ENCODE peak calls at places on chromosomes 16 and 17, in seven cellular contexts. F is MCF 10A; Q is cardiac muscle cell; N is activated T-cell treated with anti-CD3 and anti-CD28 coated beads for 4 hours; X is activated naive CD4-positive, alpha-beta T cell; P is iPS-NIHi11; S is B cell. B is an unnamed sample.

GRCh38 chr16:58264961-58265479 is 29.8 kb downstream of the PRSS54 start:
- DNase-seq in S (no peak), F (peak), Q (peak), X (no peak), P (no peak), N (no peak), B (no peak)

GRCh38 chr16:10756574-10756973 is 12.9 kb downstream of the NUBP1 start:
- DNase-seq in Q (peak), S (no peak), P (no peak), F (no peak), N (no peak), X (no peak), B (no peak)

GRCh38 chr16:89315791-89316581 is 98.5 kb downstream of the ZNF778 start:
- DNase-seq in S (peak), P (no peak), Q (peak), N (peak), F (peak), X (peak), B (no peak)

GRCh38 chr17:41784207-41784744 is 2.2 kb downstream of the JUP start:
- DNase-seq in S (no peak), P (peak), X (no peak), N (no peak), F (peak), Q (peak), B (no peak)

GRCh38 chr16:16857603-16858283 is 478.8 kb downstream of the NPIPA7 start:
- DNase-seq in F (no peak), X (no peak), Q (no peak), S (no peak), P (no peak), N (no peak), B (no peak)

GRCh38 chr17:37490022-37490587 is 414 bp downstream of the DUSP14 start:
- DNase-seq in S (no peak), X (peak), N (peak), Q (peak), P (peak), F (peak), B (no peak)

GRCh38 chr16:17467923-17468540 is 2.7 kb downstream of the XYLT1 start:
- DNase-seq in P (peak), X (no peak), N (no peak), S (no peak), F (peak), Q (peak), B (peak)

GRCh38 chr16:81468269-81468902 is 23.8 kb downstream of the CMIP start:
- DNase-seq in F (no peak), S (no peak), P (no peak), X (no peak), Q (no peak), N (no peak), B (no peak)

GRCh38 chr17:30917050-30917449 is 4.7 kb upstream of the ADAP2 start:
- DNase-seq in S (no peak), Q (no peak), X (no peak), F (no peak), N (no peak), P (no peak), B (no peak)

GRCh38 chr17:68660302-68660701 is 59.1 kb upstream of the FAM20A start:
- DNase-seq in P (no peak), Q (no peak), S (no peak), N (no peak), F (no peak), X (no peak), B (no peak)

GRCh38 chr17:29615492-29616299 is 7.0 kb downstream of the CORO6 start:
- DNase-seq in X (peak), N (peak), Q (peak), P (peak), F (peak), S (peak), B (peak)

GRCh38 chr16:78096386-78096785 is 3.1 kb upstream of the WWOX start:
- DNase-seq in N (no peak), F (peak), P (no peak), S (no peak), X (no peak), Q (no peak), B (no peak)

GRCh38 chr17:17180141-17180603 is 26.0 kb downstream of the PLD6 start:
- DNase-seq in X (peak), F (no peak), S (no peak), P (no peak), N (no peak), Q (no peak), B (no peak)

GRCh38 chr16:79758615-79759346 is 158.2 kb upstream of the MAF start:
- DNase-seq in X (no peak), N (no peak), P (no peak), F (peak), Q (no peak), S (no peak), B (no peak)

GRCh38 chr17:38577244-38577643 is 28.5 kb downstream of the SRCIN1 start:
- DNase-seq in N (no peak), F (no peak), P (no peak), X (no peak), Q (no peak), S (no peak), B (no peak)

GRCh38 chr17:76147211-76148014 is 6.4 kb upstream of the FOXJ1 start:
- DNase-seq in Q (peak), X (no peak), P (no peak), F (peak), S (no peak), N (no peak), B (no peak)

GRCh38 chr16:30551781-30552180 is 6.4 kb downstream of the ZNF764 start:
- DNase-seq in F (no peak), X (peak), S (no peak), P (no peak), N (peak), Q (no peak), B (no peak)